ENCODE peak calls at places on chromosomes 13 and 19, in five cellular contexts. One of them, this sample, is unnamed.

GRCh38 chr13:21458457-21458815 is 667 bp downstream of the ZDHHC20 start:
- DNase-seq in Peyer's patch: peak; percentile 76
- DNase-seq in cardiac muscle cell: no peak
- DNase-seq in Panc1: no peak
- DNase-seq in SK-N-SH: peak; percentile 65
- DNase-seq in this sample: peak; percentile 71

GRCh38 chr19:12777217-12778019 is 2.1 kb upstream of the HOOK2 start:
- DNase-seq in Panc1: no peak
- DNase-seq in Peyer's patch: peak; percentile 90
- DNase-seq in SK-N-SH: peak; percentile 89
- DNase-seq in cardiac muscle cell: peak; percentile 84
- DNase-seq in this sample: peak; percentile 86

GRCh38 chr13:107545946-107546502 is 669.3 kb downstream of the LIG4 start:
- DNase-seq in SK-N-SH: no peak
- DNase-seq in cardiac muscle cell: no peak
- DNase-seq in Panc1: no peak
- DNase-seq in Peyer's patch: no peak
- DNase-seq in this sample: no peak

GRCh38 chr19:17406039-17406886 is 833 bp upstream of the BST2 start:
- DNase-seq in Peyer's patch: peak; percentile 72
- DNase-seq in cardiac muscle cell: peak; percentile 52
- DNase-seq in Panc1: no peak
- DNase-seq in SK-N-SH: peak; percentile 10
- DNase-seq in this sample: no peak

GRCh38 chr19:29542776-29543175 is 17.0 kb downstream of the VSTM2B start:
- DNase-seq in Panc1: no peak
- DNase-seq in cardiac muscle cell: no peak
- DNase-seq in Peyer's patch: no peak
- DNase-seq in SK-N-SH: no peak
- DNase-seq in this sample: no peak

GRCh38 chr19:16779539-16780163 is 49.5 kb upstream of the SIN3B start:
- DNase-seq in cardiac muscle cell: peak; percentile 42
- DNase-seq in SK-N-SH: no peak
- DNase-seq in Peyer's patch: no peak
- DNase-seq in Panc1: no peak
- DNase-seq in this sample: no peak

GRCh38 chr13:76828316-76828741 is 57.9 kb downstream of the KCTD12 start:
- DNase-seq in SK-N-SH: no peak
- DNase-seq in Panc1: no peak
- DNase-seq in cardiac muscle cell: no peak
- DNase-seq in Peyer's patch: no peak
- DNase-seq in this sample: no peak

GRCh38 chr13:45623516-45624090 is 8.1 kb upstream of the ERICH6B start:
- DNase-seq in SK-N-SH: peak; percentile 39
- DNase-seq in Peyer's patch: no peak
- DNase-seq in Panc1: no peak
- DNase-seq in cardiac muscle cell: peak; percentile 29
- DNase-seq in this sample: no peak

GRCh38 chr13:20825476-20825875 is 51.7 kb upstream of the EEF1AKMT1 start:
- DNase-seq in Panc1: no peak
- DNase-seq in Peyer's patch: no peak
- DNase-seq in SK-N-SH: no peak
- DNase-seq in cardiac muscle cell: peak; percentile 23
- DNase-seq in this sample: no peak

GRCh38 chr19:34220472-34221063 is 33.8 kb upstream of the GARRE1 start:
- DNase-seq in cardiac muscle cell: peak; percentile 70
- DNase-seq in Peyer's patch: peak; percentile 84
- DNase-seq in Panc1: no peak
- DNase-seq in SK-N-SH: peak; percentile 67
- DNase-seq in this sample: peak; percentile 69

GRCh38 chr13:110640591-110641029 is 25.3 kb downstream of the NAXD start:
- DNase-seq in Panc1: no peak
- DNase-seq in Peyer's patch: no peak
- DNase-seq in cardiac muscle cell: no peak
- DNase-seq in SK-N-SH: peak; percentile 68
- DNase-seq in this sample: no peak

GRCh38 chr13:93472897-93473296 is 246.3 kb downstream of the GPC6 start:
- DNase-seq in cardiac muscle cell: no peak
- DNase-seq in Panc1: no peak
- DNase-seq in SK-N-SH: no peak
- DNase-seq in Peyer's patch: no peak
- DNase-seq in this sample: no peak

GRCh38 chr13:44768775-44769578 is 192.8 kb upstream of the TSC22D1 start:
- DNase-seq in cardiac muscle cell: peak; percentile 38
- DNase-seq in Panc1: no peak
- DNase-seq in SK-N-SH: no peak
- DNase-seq in Peyer's patch: peak; percentile 50
- DNase-seq in this sample: no peak

GRCh38 chr19:13163609-13164364 is 13.6 kb downstream of the IER2 start:
- DNase-seq in Panc1: no peak
- DNase-seq in Peyer's patch: peak; percentile 83
- DNase-seq in SK-N-SH: peak; percentile 94
- DNase-seq in cardiac muscle cell: peak; percentile 95
- DNase-seq in this sample: peak; percentile 98

GRCh38 chr19:34428549-34429285 is 536 bp downstream of the UBA2 start:
- DNase-seq in SK-N-SH: peak; percentile 47
- DNase-seq in cardiac muscle cell: peak; percentile 46
- DNase-seq in Panc1: no peak
- DNase-seq in Peyer's patch: peak; percentile 53
- DNase-seq in this sample: peak; percentile 15

GRCh38 chr13:97548736-97549135 is 114.8 kb downstream of the RAP2A start:
- DNase-seq in Panc1: no peak
- DNase-seq in SK-N-SH: no peak
- DNase-seq in Peyer's patch: no peak
- DNase-seq in cardiac muscle cell: no peak
- DNase-seq in this sample: no peak

GRCh38 chr13:28474491-28475134 is 20.3 kb downstream of the FLT1 start:
- DNase-seq in cardiac muscle cell: peak; percentile 59
- DNase-seq in Panc1: no peak
- DNase-seq in SK-N-SH: no peak
- DNase-seq in Peyer's patch: no peak
- DNase-seq in this sample: no peak

GRCh38 chr19:1116726-1117581 is 13.2 kb downstream of the GPX4 start:
- DNase-seq in SK-N-SH: no peak
- DNase-seq in Peyer's patch: no peak
- DNase-seq in Panc1: no peak
- DNase-seq in cardiac muscle cell: no peak
- DNase-seq in this sample: no peak

GRCh38 chr19:18173572-18174294 is at the start of gene IFI30:
- DNase-seq in SK-N-SH: peak; percentile 88
- DNase-seq in Peyer's patch: peak; percentile 95
- DNase-seq in Panc1: no peak
- DNase-seq in cardiac muscle cell: peak; percentile 56
- DNase-seq in this sample: no peak

GRCh38 chr13:113607477-113608245 is 23.1 kb downstream of the TFDP1 start:
- DNase-seq in Peyer's patch: no peak
- DNase-seq in SK-N-SH: no peak
- DNase-seq in cardiac muscle cell: no peak
- DNase-seq in Panc1: no peak
- DNase-seq in this sample: no peak

GRCh38 chr19:52622261-52622660 is 15.9 kb downstream of the ZNF83 start:
- DNase-seq in Peyer's patch: no peak
- DNase-seq in cardiac muscle cell: no peak
- DNase-seq in Panc1: no peak
- DNase-seq in SK-N-SH: no peak
- DNase-seq in this sample: peak; percentile 29

GRCh38 chr13:111969551-111970135 is 97.3 kb upstream of the SOX1 start:
- DNase-seq in Panc1: no peak
- DNase-seq in SK-N-SH: no peak
- DNase-seq in Peyer's patch: no peak
- DNase-seq in cardiac muscle cell: no peak
- DNase-seq in this sample: no peak

GRCh38 chr19:32652893-32653625 is 21.9 kb downstream of the ANKRD27 start:
- DNase-seq in SK-N-SH: peak; percentile 50
- DNase-seq in Panc1: no peak
- DNase-seq in Peyer's patch: peak; percentile 80
- DNase-seq in cardiac muscle cell: peak; percentile 83
- DNase-seq in this sample: no peak

GRCh38 chr19:50647879-50648615 is 1.2 kb upstream of the C19orf81 start:
- DNase-seq in Peyer's patch: no peak
- DNase-seq in Panc1: no peak
- DNase-seq in cardiac muscle cell: no peak
- DNase-seq in SK-N-SH: no peak
- DNase-seq in this sample: no peak

GRCh38 chr19:11766597-11767591 is at the start of gene ZNF441:
- DNase-seq in Panc1: peak; percentile 72
- DNase-seq in Peyer's patch: peak; percentile 99
- DNase-seq in SK-N-SH: peak; percentile 96
- DNase-seq in cardiac muscle cell: peak; percentile 96
- DNase-seq in this sample: peak; percentile 98
- H3K27me3 ChIP-seq in Panc1: no peaks in the 10 kb centered on the region
- H3K27me3 ChIP-seq in Peyer's patch: no peaks in the 10 kb centered on the region
- H3K27me3 ChIP-seq in SK-N-SH: no peaks in the 10 kb centered on the region
- H3K27me3 ChIP-seq in cardiac muscle cell: no peaks in the 10 kb centered on the region
- H3K27me3 ChIP-seq in this sample: no peaks in the 10 kb centered on the region

DNA sequence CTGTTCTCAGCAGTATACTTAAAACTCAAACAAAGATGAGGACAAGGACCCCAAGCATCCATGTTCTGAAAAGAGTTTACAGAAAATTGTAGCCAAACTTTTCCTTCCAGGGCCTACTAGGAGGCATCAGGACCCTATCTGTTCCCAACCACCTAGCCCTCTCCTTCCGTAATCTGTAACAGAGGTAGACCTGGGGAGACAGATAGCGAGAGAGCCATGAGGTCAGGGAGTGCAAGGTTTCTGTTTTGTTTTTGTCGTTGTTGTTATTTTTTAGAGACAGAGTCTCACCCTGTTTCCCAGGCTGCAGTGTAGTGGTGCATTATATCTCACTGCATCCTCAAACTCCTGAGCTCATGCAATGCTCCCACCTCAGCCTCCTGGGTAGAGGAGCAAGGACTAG is 83.9 kb upstream of the POSTN start:
- DNase-seq in SK-N-SH: no peak
- DNase-seq in Peyer's patch: no peak
- DNase-seq in cardiac muscle cell: no peak
- DNase-seq in Panc1: no peak
- DNase-seq in this sample: no peak
- H3K27me3 ChIP-seq in SK-N-SH: no peaks in the 10 kb centered on the region
- H3K27me3 ChIP-seq in Peyer's patch: no peaks in the 10 kb centered on the region
- H3K27me3 ChIP-seq in cardiac muscle cell: no peaks in the 10 kb centered on the region
- H3K27me3 ChIP-seq in Panc1: no peaks in the 10 kb centered on the region
- H3K27me3 ChIP-seq in this sample: no peaks in the 10 kb centered on the region

GRCh38 chr19:45954132-45954531 is 19.5 kb downstream of the NOVA2 start:
- DNase-seq in Panc1: no peak
- DNase-seq in cardiac muscle cell: peak; percentile 43
- DNase-seq in SK-N-SH: peak; percentile 94
- DNase-seq in Peyer's patch: no peak
- DNase-seq in this sample: peak; percentile 41
- H3K27me3 ChIP-seq in Panc1: no peaks in the 10 kb centered on the region
- H3K27me3 ChIP-seq in cardiac muscle cell: peaks cover 7% of the 10 kb centered on the region
- H3K27me3 ChIP-seq in SK-N-SH: no peaks in the 10 kb centered on the region
- H3K27me3 ChIP-seq in Peyer's patch: no peaks in the 10 kb centered on the region
- H3K27me3 ChIP-seq in this sample: no peaks in the 10 kb centered on the region

GRCh38 chr19:9914315-9915207 is 21.8 kb downstream of the OLFM2 start:
- DNase-seq in SK-N-SH: peak; percentile 92
- DNase-seq in Peyer's patch: peak; percentile 84
- DNase-seq in cardiac muscle cell: peak; percentile 90
- DNase-seq in Panc1: no peak
- DNase-seq in this sample: peak; percentile 88
- H3K27me3 ChIP-seq in SK-N-SH: no peaks in the 10 kb centered on the region
- H3K27me3 ChIP-seq in Peyer's patch: peaks cover 18% of the 10 kb centered on the region
- H3K27me3 ChIP-seq in cardiac muscle cell: peaks cover 15% of the 10 kb centered on the region
- H3K27me3 ChIP-seq in Panc1: no peaks in the 10 kb centered on the region
- H3K27me3 ChIP-seq in this sample: no peaks in the 10 kb centered on the region

DNA sequence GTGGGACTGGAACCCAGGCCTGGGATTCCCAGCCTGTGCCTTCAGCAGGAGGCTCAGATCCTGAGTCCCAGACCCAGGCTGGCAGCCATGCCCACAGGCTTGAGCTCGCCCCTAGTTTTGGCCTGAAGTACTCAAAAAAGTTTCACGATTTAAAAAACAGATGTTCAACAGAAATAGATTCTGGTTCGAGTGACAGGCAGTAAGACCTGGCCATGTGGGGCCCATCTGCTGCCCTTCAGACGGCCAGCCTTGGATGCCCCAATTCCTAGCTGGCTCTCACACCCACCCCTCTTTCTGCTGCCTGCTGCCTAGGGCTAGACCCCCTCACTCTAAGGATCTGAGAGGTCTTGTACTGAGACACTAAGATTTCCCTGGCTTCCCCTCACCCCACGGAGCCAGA is 2.8 kb upstream of the DMPK start:
- DNase-seq in Panc1: no peak
- DNase-seq in Peyer's patch: no peak
- DNase-seq in SK-N-SH: no peak
- DNase-seq in cardiac muscle cell: no peak
- DNase-seq in this sample: no peak
- H3K27me3 ChIP-seq in Panc1: no peaks in the 10 kb centered on the region
- H3K27me3 ChIP-seq in Peyer's patch: no peaks in the 10 kb centered on the region
- H3K27me3 ChIP-seq in SK-N-SH: no peaks in the 10 kb centered on the region
- H3K27me3 ChIP-seq in cardiac muscle cell: no peaks in the 10 kb centered on the region
- H3K27me3 ChIP-seq in this sample: no peaks in the 10 kb centered on the region

GRCh38 chr13:87667686-87668085 is 3.5 kb upstream of the SLITRK5 start:
- DNase-seq in cardiac muscle cell: no peak
- DNase-seq in Peyer's patch: no peak
- DNase-seq in Panc1: no peak
- DNase-seq in SK-N-SH: no peak
- DNase-seq in this sample: no peak

GRCh38 chr13:87669379-87669978 is 1.7 kb upstream of the SLITRK5 start:
- DNase-seq in Panc1: no peak
- DNase-seq in Peyer's patch: no peak
- DNase-seq in cardiac muscle cell: peak; percentile 26
- DNase-seq in SK-N-SH: peak; percentile 27
- DNase-seq in this sample: peak; percentile 65

GRCh38 chr13:87674143-87674772 is 3.1 kb downstream of the SLITRK5 start:
- DNase-seq in cardiac muscle cell: no peak
- DNase-seq in Peyer's patch: no peak
- DNase-seq in SK-N-SH: peak; percentile 5
- DNase-seq in Panc1: no peak
- DNase-seq in this sample: no peak

GRCh38 chr13:87671824-87672603 is 843 bp downstream of the SLITRK5 start:
- DNase-seq in Peyer's patch: peak; percentile 39
- DNase-seq in cardiac muscle cell: no peak
- DNase-seq in SK-N-SH: peak; percentile 59
- DNase-seq in Panc1: no peak
- DNase-seq in this sample: peak; percentile 62

DNA sequence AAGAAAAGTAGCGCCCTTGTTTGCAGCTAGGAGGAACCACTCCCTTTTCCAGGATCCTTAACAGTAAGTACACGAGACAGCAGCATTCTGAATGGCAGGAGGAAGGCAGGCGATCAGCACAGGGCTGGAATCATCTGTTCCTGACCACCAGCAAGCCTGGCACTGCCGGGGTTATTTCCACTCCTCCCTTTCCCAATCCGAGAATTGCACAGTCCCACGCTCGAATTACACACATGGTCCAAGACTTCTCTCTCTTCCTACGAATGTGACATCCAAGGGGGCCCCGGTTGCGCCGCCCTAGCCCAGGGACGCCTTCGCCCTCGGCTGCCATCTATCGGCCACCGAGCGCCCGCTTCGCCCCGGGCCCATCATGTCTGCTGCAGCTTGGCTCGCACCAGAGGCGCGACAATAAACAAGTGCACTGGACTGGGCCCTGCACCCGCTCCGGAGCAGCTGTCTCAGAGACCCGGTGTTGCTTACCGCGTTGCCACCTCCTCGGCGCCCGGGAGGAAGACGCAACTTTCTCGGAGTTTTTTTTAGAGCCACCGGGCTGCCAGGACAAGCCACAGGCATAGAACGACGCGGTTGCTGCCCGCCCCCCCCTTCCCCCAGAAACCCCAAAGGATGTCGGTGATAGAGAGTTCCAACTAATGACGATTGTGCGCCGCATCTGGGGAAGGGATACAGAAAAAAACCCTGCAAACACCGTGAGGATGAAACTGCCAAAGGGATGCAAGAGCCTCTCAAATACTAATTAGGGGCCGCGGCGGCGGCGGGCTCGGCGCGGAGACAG is at the start of gene SLITRK5:
- DNase-seq in cardiac muscle cell: peak; percentile 59
- DNase-seq in Panc1: no peak
- DNase-seq in SK-N-SH: peak; percentile 86
- DNase-seq in Peyer's patch: peak; percentile 70
- DNase-seq in this sample: peak; percentile 96
- H3K27me3 ChIP-seq in cardiac muscle cell: peaks cover 60% of the 10 kb centered on the region
- H3K27me3 ChIP-seq in Panc1: no peaks in the 10 kb centered on the region
- H3K27me3 ChIP-seq in SK-N-SH: peaks cover 34% of the 10 kb centered on the region
- H3K27me3 ChIP-seq in Peyer's patch: peaks cover 25% of the 10 kb centered on the region
- H3K27me3 ChIP-seq in this sample: peaks cover 4% of the 10 kb centered on the region

This sample was measured in WERI-Rb-1.